ENCODE peak calls at places on chromosomes 13 and 19, in nine cellular contexts. E is psoas muscle, C is gastrocnemius medialis, V is cardiac muscle cell, S is WERI-Rb-1, O is tibial artery, H is astrocyte of the spinal cord, X is transverse colon, L is BJ. J is an unnamed sample.

GRCh38 chr19:13096968-13097330 is 5.7 kb downstream of the LYL1 start:
- DNase-seq in O (no peak), X (no peak), L (no peak), V (no peak), E (no peak), C (no peak), H (no peak), S (no peak), J (no peak)

GRCh38 chr19:45186509-45187334 is 8.1 kb downstream of the BLOC1S3 start:
- DNase-seq in X (no peak), L (no peak), V (no peak), H (peak; percentile 50), E (no peak), O (no peak), S (no peak), C (no peak), J (no peak)

GRCh38 chr19:35040826-35041547 is 534 bp upstream of the HPN start:
- DNase-seq in L (no peak), V (peak; percentile 78), S (peak; percentile 55), C (peak; percentile 97), X (peak; percentile 77), E (peak; percentile 98), H (no peak), O (peak; percentile 93), J (no peak)

GRCh38 chr13:111178417-111178816 is 63.3 kb downstream of the ARHGEF7 start:
- DNase-seq in V (no peak), E (no peak), H (no peak), X (no peak), C (no peak), O (no peak), L (no peak), S (no peak), J (no peak)

GRCh38 chr19:867855-868457 is 8.5 kb downstream of the CFD start:
- DNase-seq in V (no peak), C (no peak), L (no peak), S (no peak), E (no peak), O (no peak), X (no peak), H (no peak), J (no peak)

GRCh38 chr13:33072282-33072681 is 56.1 kb downstream of the KL start:
- DNase-seq in H (no peak), E (no peak), X (no peak), L (no peak), S (no peak), V (peak; percentile 45), C (no peak), O (no peak), J (no peak)

GRCh38 chr19:1269478-1270167 is 491 bp downstream of the CIRBP start:
- DNase-seq in C (peak; percentile 76), O (peak; percentile 86), L (no peak), S (peak; percentile 86), E (peak; percentile 96), X (peak; percentile 89), H (peak; percentile 87), V (peak; percentile 89), J (peak; percentile 88)

GRCh38 chr13:78298657-78299056 is 304.7 kb downstream of the POU4F1 start:
- DNase-seq in X (no peak), L (no peak), E (no peak), H (peak; percentile 27), C (no peak), V (no peak), O (no peak), S (no peak), J (no peak)

GRCh38 chr13:35695411-35695810 is 218.9 kb upstream of the MAB21L1 start:
- DNase-seq in L (no peak), E (no peak), X (no peak), C (no peak), H (no peak), S (no peak), V (no peak), O (peak; percentile 10), J (no peak)

GRCh38 chr13:97307882-97308624 is 85.9 kb downstream of the MBNL2 start:
- DNase-seq in C (no peak), X (no peak), L (no peak), V (peak; percentile 63), O (no peak), S (no peak), E (no peak), H (peak; percentile 74), J (no peak)

GRCh38 chr19:18558202-18558555 is 509 bp downstream of the KXD1 start:
- DNase-seq in E (no peak), L (no peak), V (no peak), X (no peak), C (no peak), S (no peak), H (peak; percentile 9), O (no peak), J (no peak)

GRCh38 chr13:20161275-20161950 is 561 bp upstream of the GJA3 start:
- DNase-seq in O (no peak), V (peak; percentile 8), C (no peak), E (no peak), H (no peak), X (peak; percentile 39), S (no peak), L (no peak), J (peak; percentile 67)

GRCh38 chr19:11693505-11694499 is 44.9 kb downstream of the ZNF823 start:
- DNase-seq in L (peak; percentile 49), O (no peak), H (peak; percentile 32), V (peak; percentile 66), X (no peak), E (no peak), S (peak; percentile 91), C (no peak), J (no peak)
- TF ChIP-seq CTCF in L (no peak), O (no peak), H (peak; percentile 2), V (no peak), X (no peak), E (no peak), S (no peak), C (no peak), J (no peak)

DNA sequence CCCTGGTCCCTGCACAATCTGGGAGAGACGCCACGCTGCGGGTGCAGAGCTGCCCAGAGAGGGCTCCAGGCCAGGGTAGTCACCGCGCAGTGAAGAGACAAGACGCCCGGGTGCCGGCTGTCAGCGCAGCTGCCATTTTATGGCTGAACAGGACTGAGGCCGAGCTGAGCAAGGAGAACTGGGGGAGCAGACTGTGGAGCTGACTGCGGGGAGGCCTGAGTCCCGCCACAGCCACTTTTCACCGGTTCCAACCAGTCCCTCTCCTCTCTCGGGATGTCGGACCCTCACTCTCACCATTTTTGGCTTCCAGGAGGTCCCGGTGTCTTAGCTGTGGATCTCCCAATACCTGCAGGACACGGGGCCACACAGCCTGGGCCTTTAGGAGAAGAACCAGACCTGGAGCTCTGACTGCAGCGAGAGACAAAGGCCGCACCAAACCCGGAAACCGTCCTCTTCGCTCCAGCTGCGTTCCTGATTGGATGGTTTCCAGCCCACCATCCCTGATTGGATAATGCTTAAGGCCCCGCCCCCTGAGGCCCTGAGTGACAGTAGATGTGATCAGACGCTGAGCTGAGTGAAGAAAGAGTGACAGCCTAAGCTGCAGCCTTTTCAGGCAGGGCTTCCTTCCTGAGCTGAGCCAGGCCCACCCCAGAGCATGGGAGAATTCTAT is at the start of gene ZNF626:
- DNase-seq in L (peak; percentile 75), H (peak; percentile 97), C (peak; percentile 95), V (peak; percentile 99), E (peak; percentile 97), O (peak; percentile 99), S (peak; percentile 97), X (peak; percentile 88), J (peak; percentile 32)
- H3K4me3 ChIP-seq in L (peak within 1 kb of the TSS; percentile 83), H (peak within 1 kb of the TSS; percentile 84), C (peak within 1 kb of the TSS; percentile 77), V (peak within 1 kb of the TSS; percentile 91), E (peak within 1 kb of the TSS; percentile 88), O (peak within 1 kb of the TSS; percentile 84), S (peak within 1 kb of the TSS; percentile 96), X (peak within 1 kb of the TSS; percentile 50), J (peak within 1 kb of the TSS; percentile 57)

GRCh38 chr19:2608602-2608922 is 93.9 kb downstream of the GNG7 start:
- DNase-seq in V (no peak), X (no peak), O (no peak), E (no peak), C (no peak), S (no peak), H (no peak), L (no peak), J (no peak)

GRCh38 chr19:2611483-2612464 is 90.7 kb downstream of the GNG7 start:
- DNase-seq in H (no peak), X (no peak), O (peak; percentile 19), E (no peak), C (no peak), L (no peak), S (no peak), V (no peak), J (no peak)

GRCh38 chr19:2610637-2611482 is 91.6 kb downstream of the GNG7 start:
- DNase-seq in H (peak; percentile 95), C (peak; percentile 80), L (peak; percentile 60), S (peak; percentile 92), V (peak; percentile 95), X (peak; percentile 95), O (peak; percentile 90), E (peak; percentile 96), J (peak; percentile 88)

GRCh38 chr19:2607712-2608601 is 94.5 kb downstream of the GNG7 start:
- DNase-seq in S (no peak), X (peak; percentile 53), C (no peak), O (peak; percentile 11), H (no peak), E (no peak), L (no peak), V (no peak), J (peak; percentile 89)

GRCh38 chr19:2609389-2610116 is 92.9 kb downstream of the GNG7 start:
- DNase-seq in C (no peak), V (no peak), X (no peak), O (peak; percentile 17), H (no peak), S (no peak), E (no peak), L (no peak), J (peak; percentile 77)
- TF ChIP-seq CTCF in C (no peak), V (no peak), X (no peak), O (no peak), H (no peak), S (no peak), E (no peak), L (no peak), J (no peak)

GRCh38 chr19:41926861-41927809 is 1.1 kb downstream of the ERFL start:
- DNase-seq in H (no peak), C (no peak), E (no peak), O (no peak), V (no peak), X (no peak), L (no peak), S (no peak), J (no peak)
- H3K4me3 ChIP-seq in H (no peak overlapping the region), C (no peak overlapping the region), E (no peak overlapping the region), O (no peak overlapping the region), V (peak overlapping the region; percentile 42), X (peak overlapping the region; percentile 47), L (no peak overlapping the region), S (peak overlapping the region; percentile 44), J (peak overlapping the region; percentile 16)

DNA sequence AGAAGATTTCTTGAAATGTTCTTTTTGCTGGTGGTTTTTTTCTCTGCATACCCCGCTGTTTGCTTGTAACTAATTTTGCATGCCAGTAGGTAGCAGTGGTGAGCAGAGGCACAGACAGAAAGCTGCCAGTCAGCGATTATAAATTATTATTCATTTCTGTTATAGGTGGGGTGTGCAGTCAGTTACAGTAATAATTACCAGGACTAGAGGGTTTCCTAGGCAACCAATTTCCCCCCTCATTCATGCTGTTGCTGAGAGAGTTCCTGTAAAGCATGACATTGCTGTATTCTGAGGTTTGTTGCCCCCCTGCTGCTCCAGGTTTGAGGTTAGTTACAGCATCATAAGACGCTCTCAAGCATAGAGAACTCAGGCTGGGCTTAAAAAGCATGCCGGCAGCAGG is 104.5 kb downstream of the URI1 start:
- DNase-seq in X (no peak), E (no peak), C (no peak), L (no peak), H (peak; percentile 72), O (no peak), V (no peak), S (no peak), J (peak; percentile 64)
- TF ChIP-seq CTCF in X (no peak), E (no peak), C (no peak), L (peak; percentile 54), H (peak; percentile 64), O (no peak), V (peak; percentile 38), S (peak; percentile 53), J (peak; percentile 55)